ENCODE peak calls at places on chromosomes 3 and 15, in five cellular contexts. Z, X, Q, V and R are unnamed samples. For H4K20me1, the result is how much of the 10 kb centered on the place peaks cover.

GRCh38 chr3:155846119-155846518 is 8.1 kb downstream of the SLC33A1 start:
- DNase-seq in Q (no peak), V (no peak), Z (peak), X (no peak), R (no peak)

GRCh38 chr3:58608648-58609047 is 31.5 kb upstream of the FAM107A start:
- DNase-seq in X (no peak), V (no peak), Q (peak), Z (peak), R (no peak)

GRCh38 chr3:105785790-105786189 is 83.0 kb downstream of the CBLB start:
- DNase-seq in Q (no peak), V (no peak), X (no peak), Z (no peak), R (no peak)

GRCh38 chr15:78076231-78077052 is 1.1 kb downstream of the TBC1D2B start:
- DNase-seq in V (no peak), X (no peak), Q (no peak), Z (no peak), R (no peak)

GRCh38 chr15:94745371-94745770 is 514.0 kb downstream of the MCTP2 start:
- DNase-seq in Q (peak), X (no peak), Z (peak), V (no peak), R (no peak)

GRCh38 chr15:31350771-31351170 is 24.1 kb downstream of the KLF13 start:
- DNase-seq in V (no peak), X (no peak), Q (no peak), Z (no peak), R (peak)

GRCh38 chr3:73718326-73719110 is 93.8 kb upstream of the PDZRN3 start:
- DNase-seq in Z (peak), X (no peak), V (no peak), Q (no peak), R (peak)

GRCh38 chr3:11845661-11846060 is 1.0 kb downstream of the TAMM41 start:
- DNase-seq in Q (no peak), V (no peak), X (no peak), Z (no peak), R (peak)

GRCh38 chr3:58999134-58999778 is 50.6 kb downstream of the CFAP20DC start:
- DNase-seq in Q (peak), V (no peak), Z (peak), X (no peak), R (no peak)

GRCh38 chr3:143002083-143002712 is 828 bp downstream of the U2SURP start:
- DNase-seq in Q (peak), V (no peak), X (no peak), Z (peak), R (peak)

GRCh38 chr3:58626841-58627579 is 39.6 kb downstream of the FAM3D start:
- DNase-seq in Q (no peak), X (no peak), V (no peak), Z (no peak), R (no peak)

GRCh38 chr15:68666120-68666811 is 87.5 kb downstream of the CORO2B start:
- DNase-seq in X (peak), Z (no peak), Q (no peak), V (no peak), R (no peak)

DNA sequence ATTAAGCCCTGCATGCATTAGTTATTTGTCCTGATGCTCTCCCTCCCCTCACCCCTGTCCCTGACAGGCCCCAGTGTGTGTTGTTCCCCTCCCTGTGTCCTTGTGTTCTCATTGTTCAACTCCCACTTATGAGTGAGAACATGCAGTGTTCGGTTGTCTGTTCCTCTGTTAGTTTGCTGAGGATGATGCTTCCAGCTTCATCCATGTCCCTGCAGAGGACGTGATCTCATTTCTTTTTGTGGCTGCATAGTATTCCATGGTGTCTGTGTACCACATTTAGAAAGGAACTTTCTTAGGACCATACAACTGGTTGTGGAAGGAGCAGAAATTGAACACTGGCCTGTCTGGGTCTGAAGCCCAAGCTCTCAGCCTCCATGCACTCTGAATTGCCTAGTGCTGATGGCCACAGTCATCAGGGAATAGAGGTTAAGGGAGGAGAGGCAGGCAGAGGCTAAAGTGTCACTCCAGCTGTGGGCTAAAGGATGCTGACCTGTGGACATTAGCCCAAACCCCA is 138.5 kb downstream of the FNDC3B start:
- DNase-seq in Z (no peak), V (no peak), Q (no peak), X (no peak), R (no peak)
- H4K20me1 ChIP-seq in Z (under half), V (under half), Q (under half), X (under half), R (under half)

DNA sequence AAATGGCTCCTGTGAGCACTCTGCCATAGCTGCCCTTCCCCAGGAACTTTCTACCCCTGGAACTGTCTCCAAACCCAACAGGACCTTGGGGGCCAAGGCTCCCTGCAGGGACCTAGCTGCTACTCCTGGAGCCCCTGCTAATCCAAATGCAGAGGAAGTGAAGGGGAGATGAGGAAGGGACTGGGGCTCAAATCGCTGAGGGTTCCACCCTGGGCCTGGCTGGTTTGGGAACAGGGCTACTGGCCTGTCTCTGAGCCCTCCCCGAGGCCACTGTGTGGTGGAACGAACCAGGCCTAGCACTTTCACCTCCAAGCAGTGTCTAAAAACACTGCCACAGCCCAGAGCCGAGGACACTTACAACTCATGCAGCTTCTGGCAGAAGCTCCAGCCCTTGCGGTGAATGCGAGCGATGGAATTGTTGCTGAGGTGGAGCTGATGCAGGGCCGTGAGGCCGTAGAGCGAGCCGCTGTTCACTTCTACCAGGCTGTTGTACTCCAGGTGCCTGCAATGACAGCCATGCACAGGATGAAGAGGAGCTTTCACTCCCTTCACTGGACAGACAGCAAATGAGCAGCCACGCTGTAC is 91.0 kb downstream of the LRIG1 start:
- DNase-seq in Q (no peak), V (no peak), Z (no peak), X (no peak), R (no peak)
- H3K9ac ChIP-seq in Q (no peak), V (no peak), Z (no peak), X (no peak), R (no peak)

GRCh38 chr3:14914777-14915113 is 32.6 kb upstream of the NR2C2 start:
- DNase-seq in X (peak), V (no peak), Q (no peak), Z (no peak), R (no peak)
- H4K20me1 ChIP-seq in X (under half), V (under half), Q (under half), Z (under half), R (under half)

GRCh38 chr15:99929266-99929665 is 196.0 kb upstream of the LYSMD4 start:
- DNase-seq in Q (no peak), V (no peak), X (peak), Z (no peak), R (no peak)
- H3K9ac ChIP-seq in Q (no peak), V (no peak), X (no peak), Z (no peak), R (peak)

GRCh38 chr3:185912929-185913901 is 24.6 kb downstream of the TRA2B start:
- DNase-seq in Z (no peak), X (no peak), Q (no peak), V (no peak), R (no peak)
- H4K20me1 ChIP-seq in Z (under half), X (under half), Q (under half), V (under half), R (under half)

GRCh38 chr3:123388811-123389210 is 60.1 kb downstream of the ADCY5 start:
- DNase-seq in Q (no peak), Z (no peak), V (no peak), X (no peak), R (no peak)

GRCh38 chr3:123392871-123393620 is 55.8 kb downstream of the ADCY5 start:
- DNase-seq in X (no peak), Z (peak), V (no peak), Q (no peak), R (no peak)

GRCh38 chr3:123389338-123389910 is 59.5 kb downstream of the ADCY5 start:
- DNase-seq in Z (no peak), Q (no peak), V (no peak), X (no peak), R (no peak)

GRCh38 chr3:123392368-123392767 is 56.5 kb downstream of the ADCY5 start:
- DNase-seq in Z (no peak), V (no peak), Q (no peak), X (no peak), R (no peak)

DNA sequence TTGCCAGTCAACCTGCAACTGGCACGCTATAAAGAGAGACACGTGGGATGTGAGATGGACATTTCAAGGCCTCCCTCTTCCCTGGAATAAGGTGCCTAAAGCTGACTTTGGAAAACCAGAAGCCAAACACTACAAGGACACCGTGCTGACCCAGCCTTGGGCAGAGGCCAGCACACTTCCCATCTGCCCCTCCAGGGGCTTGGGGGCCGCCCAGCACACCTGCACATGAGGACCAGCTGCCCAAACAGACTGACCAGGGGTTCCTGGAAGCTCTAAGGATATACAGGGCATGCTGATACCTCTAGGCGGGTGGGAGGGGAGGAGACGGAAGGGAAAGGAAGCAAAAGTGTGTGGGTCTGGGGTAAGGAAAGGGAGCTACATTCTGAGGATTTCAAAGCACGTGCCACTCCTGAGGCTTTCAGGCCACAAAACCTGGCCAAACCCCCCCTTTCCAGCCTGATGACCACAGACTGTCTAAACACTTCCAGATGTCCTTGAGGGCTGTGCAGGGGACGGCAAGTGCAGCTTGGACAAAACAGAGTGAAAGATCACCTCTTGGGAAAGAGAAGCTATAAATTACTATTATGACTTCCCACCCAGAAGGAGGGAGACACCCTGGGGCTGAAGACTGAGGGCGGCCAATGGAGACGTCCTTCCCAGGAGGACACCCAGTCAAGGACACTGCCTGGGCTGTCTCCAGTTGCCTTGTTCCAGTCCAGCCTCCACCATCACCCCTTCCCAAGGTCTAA is 57.9 kb downstream of the ADCY5 start:
- DNase-seq in V (no peak), X (no peak), Z (peak), Q (no peak), R (no peak)
- H3K9ac ChIP-seq in V (no peak), X (no peak), Z (no peak), Q (no peak), R (no peak)

DNA sequence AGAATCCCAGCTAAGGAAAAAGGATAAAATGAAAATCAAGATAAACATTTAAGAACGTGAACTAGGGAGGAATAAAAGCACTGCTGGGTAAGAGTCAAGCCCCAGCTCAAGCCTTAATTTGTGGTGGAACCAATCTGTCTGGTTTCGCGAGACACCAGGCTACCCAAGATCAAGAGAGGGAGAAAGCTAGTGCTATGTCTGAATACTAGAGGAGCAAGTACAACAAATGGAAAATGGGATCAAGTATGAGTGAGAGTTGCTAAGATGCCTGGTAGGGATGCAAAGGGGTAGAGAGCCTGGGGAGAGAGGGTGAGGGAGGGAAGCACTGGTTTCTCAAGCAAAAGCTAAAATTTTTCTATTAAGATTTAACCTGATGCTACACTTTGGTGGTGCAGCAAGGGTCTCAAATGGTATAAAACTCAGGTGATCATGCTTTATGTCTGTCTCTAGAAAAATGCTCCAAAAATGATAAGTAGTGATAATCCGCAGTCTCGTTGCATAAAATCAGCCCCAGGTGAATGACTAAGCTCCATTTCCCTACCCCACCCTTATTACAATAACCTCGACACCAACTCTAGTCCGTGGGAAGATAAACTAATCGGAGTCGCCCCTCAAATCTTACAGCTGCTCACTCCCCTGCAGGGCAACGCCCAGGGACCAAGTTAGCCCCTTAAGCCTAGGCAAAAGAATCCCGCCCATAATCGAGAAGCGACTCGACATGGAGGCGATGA is 1.7 kb upstream of the SETD5 start:
- DNase-seq in Q (peak), V (no peak), X (no peak), Z (no peak), R (no peak)
- H4K20me1 ChIP-seq in Q (under half), V (under half), X (under half), Z (under half), R (under half)

DNA sequence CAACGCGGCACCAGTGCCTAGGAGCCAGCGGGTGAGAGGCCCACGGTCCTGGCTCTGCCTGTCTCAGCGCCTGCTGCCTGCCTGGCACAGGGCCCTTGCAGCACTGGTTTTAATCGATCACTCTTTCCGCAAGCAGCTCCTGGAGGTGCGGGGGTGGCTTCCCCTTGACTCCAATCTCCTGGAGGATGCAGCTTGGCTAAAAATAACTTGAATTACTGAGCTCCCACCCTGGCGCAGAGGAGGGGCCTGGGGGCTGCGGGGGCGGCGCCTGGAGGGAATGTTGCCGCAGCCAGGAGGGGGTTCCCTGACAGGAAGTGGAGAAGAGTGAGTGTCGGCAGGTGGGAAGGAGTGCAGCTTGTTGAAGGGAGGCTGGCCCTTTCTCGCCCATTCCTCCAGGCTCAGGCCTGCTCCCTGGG is 9.9 kb upstream of the RPL29 start:
- DNase-seq in Q (peak), X (peak), V (no peak), Z (peak), R (no peak)
- H3K9ac ChIP-seq in Q (no peak), X (no peak), V (no peak), Z (no peak), R (no peak)

GRCh38 chr3:46959169-46959515 is 17.4 kb downstream of the CCDC12 start:
- DNase-seq in Q (no peak), X (no peak), V (no peak), Z (no peak), R (no peak)

GRCh38 chr3:46960081-46960701 is 16.4 kb downstream of the CCDC12 start:
- DNase-seq in X (no peak), V (no peak), Q (peak), Z (peak), R (no peak)

GRCh38 chr3:46962427-46962826 is 14.1 kb downstream of the CCDC12 start:
- DNase-seq in V (no peak), Q (no peak), Z (no peak), X (no peak), R (no peak)

GRCh38 chr3:46958469-46959168 is 17.9 kb downstream of the CCDC12 start:
- DNase-seq in X (no peak), V (no peak), Z (no peak), Q (no peak), R (no peak)

GRCh38 chr3:46960801-46961200 is 15.7 kb downstream of the CCDC12 start:
- DNase-seq in Q (no peak), V (no peak), X (no peak), Z (no peak), R (no peak)
- H4K20me1 ChIP-seq in Q (under half), V (under half), X (under half), Z (under half), R (half or more)